ENCODE peak calls at places on chromosomes 16 and 17, in five cellular contexts. G is Right ventricle myocardium superior; Z is activated CD8-positive, alpha-beta memory T cell treated with anti-CD3 and anti-CD28 coated beads, Interleukin-2, amount 10 ng/mL, durations not matched to agents 7 days and 5 days; X is activated B cell treated with CpG ODN at 0.5 μM for 24 hours; C is left lung. A is an unnamed sample.
A peak's percentile ranks its signal among the peaks of the same experiment; 100 is the strongest.

GRCh38 chr17:30894236-30894635 is 11.8 kb downstream of the TEFM start:
- ATAC-seq in G (no peak), Z (no peak), X (no peak), C (no peak), A (no peak)

GRCh38 chr16:19765860-19766553 is 47.9 kb downstream of the IQCK start:
- ATAC-seq in G (peak; percentile 85), C (peak; percentile 61), X (no peak), Z (no peak), A (no peak)

GRCh38 chr17:53627511-53627910 is 195.2 kb upstream of the KIF2B start:
- ATAC-seq in C (no peak), Z (no peak), G (no peak), X (no peak), A (no peak)

GRCh38 chr16:70390774-70391173 is 44.1 kb downstream of the DDX19A start:
- ATAC-seq in G (no peak), Z (no peak), X (no peak), C (no peak), A (no peak)

GRCh38 chr17:12592941-12593340 is 72.7 kb upstream of the MYOCD start:
- ATAC-seq in C (no peak), G (no peak), Z (no peak), X (no peak), A (no peak)

GRCh38 chr17:79126139-79126538 is 51.5 kb downstream of the ENGASE start:
- ATAC-seq in X (no peak), Z (no peak), C (peak; percentile 58), G (no peak), A (no peak)

GRCh38 chr16:11076259-11077018 is 132.1 kb downstream of the CLEC16A start:
- ATAC-seq in C (no peak), X (peak; percentile 70), G (no peak), Z (peak; percentile 85), A (peak; percentile 87)

GRCh38 chr17:40502716-40503115 is 1.3 kb upstream of the TNS4 start:
- ATAC-seq in Z (no peak), G (no peak), C (no peak), X (no peak), A (no peak)

GRCh38 chr16:76705883-76706282 is 428.7 kb downstream of the CNTNAP4 start:
- ATAC-seq in C (no peak), Z (no peak), G (no peak), X (no peak), A (no peak)

GRCh38 chr16:5791011-5791410 is 693.4 kb upstream of the EEF2KMT start:
- ATAC-seq in G (no peak), Z (no peak), C (no peak), X (no peak), A (no peak)

GRCh38 chr16:55436587-55436986 is 42.4 kb upstream of the MMP2 start:
- ATAC-seq in G (no peak), C (no peak), Z (no peak), X (no peak), A (no peak)

GRCh38 chr17:9948967-9949366 is 43.9 kb upstream of the RCVRN start:
- ATAC-seq in X (no peak), Z (no peak), C (no peak), G (peak; percentile 47), A (no peak)

GRCh38 chr16:77306050-77306616 is 106.9 kb downstream of the SYCE1L start:
- ATAC-seq in X (no peak), Z (no peak), C (no peak), G (no peak), A (no peak)

GRCh38 chr17:80063815-80064585 is 27.6 kb downstream of the CCDC40 start:
- ATAC-seq in G (peak; percentile 60), C (peak; percentile 76), X (no peak), Z (no peak), A (no peak)

GRCh38 chr16:15650698-15651161 is 685 bp downstream of the NDE1 start:
- ATAC-seq in C (peak; percentile 32), G (peak; percentile 23), Z (peak; percentile 10), X (peak; percentile 48), A (peak; percentile 74)

GRCh38 chr17:61314368-61315078 is 85.1 kb upstream of the TBX2 start:
- ATAC-seq in Z (no peak), X (no peak), C (peak; percentile 92), G (peak; percentile 94), A (no peak)

GRCh38 chr17:17079336-17079735 is 37.1 kb downstream of the MPRIP start:
- ATAC-seq in X (no peak), Z (no peak), C (peak; percentile 19), G (peak; percentile 63), A (no peak)

GRCh38 chr17:6567528-6568185 is 11.3 kb upstream of the PITPNM3 start:
- ATAC-seq in G (no peak), Z (no peak), C (peak; percentile 91), X (no peak), A (no peak)

GRCh38 chr16:87791295-87792204 is 25.8 kb upstream of the KLHDC4 start:
- ATAC-seq in C (no peak), Z (no peak), G (no peak), X (no peak), A (no peak)

GRCh38 chr16:23742761-23743160 is 12.1 kb upstream of the CHP2 start:
- ATAC-seq in Z (no peak), X (no peak), C (no peak), G (no peak), A (no peak)

GRCh38 chr16:84225571-84225970 is 14.2 kb downstream of the KCNG4 start:
- ATAC-seq in G (no peak), C (no peak), X (no peak), Z (no peak), A (no peak)

GRCh38 chr17:73224663-73225305 is 31.9 kb downstream of the COG1 start:
- ATAC-seq in X (no peak), G (no peak), C (no peak), Z (no peak), A (no peak)

GRCh38 chr17:28484296-28484695 is 10.9 kb downstream of the SLC13A2 start:
- ATAC-seq in Z (peak; percentile 80), G (no peak), C (no peak), X (no peak), A (peak; percentile 71)

GRCh38 chr16:50584033-50584722 is 36.0 kb downstream of the NKD1 start:
- ATAC-seq in C (no peak), X (no peak), Z (peak; percentile 27), G (no peak), A (peak; percentile 66)

A was measured in stimulated activated memory B cell treated with anti-CD40 and anti-IgM and Interleukin-4, amounts not matched to agents 10 μg/mL and 1 μg/mL and 100 μg/mL, for 72 hours.